ENCODE peak calls at places on chromosomes 4 and X, in ten cellular contexts. D, Q, F, X, J, V, C, G, W and U are unnamed samples.

GRCh38 chr4:53640576-53641459 is 49.5 kb upstream of the LNX1 start:
- DNase-seq in D (peak), Q (no peak), F (no peak), X (no peak), J (no peak), V (no peak), C (peak), G (no peak), W (no peak), U (no peak)

GRCh38 chrX:77451041-77451440 is 3.9 kb downstream of the FGF16 start:
- DNase-seq in D (no peak), Q (no peak), F (no peak), X (no peak), J (no peak), V (no peak), C (no peak), G (no peak), W (no peak), U (no peak)

GRCh38 chrX:7948483-7948882 is 21.3 kb upstream of the PNPLA4 start:
- DNase-seq in D (no peak), Q (no peak), F (no peak), X (no peak), J (no peak), V (no peak), C (no peak), G (no peak), W (no peak), U (no peak)

GRCh38 chrX:53047228-53047627 is 1.4 kb upstream of the GPR173 start:
- DNase-seq in D (no peak), Q (no peak), F (no peak), X (no peak), J (no peak), V (no peak), C (no peak), G (no peak), W (no peak), U (no peak)

GRCh38 chr4:39083164-39083563 is 21.1 kb downstream of the KLHL5 start:
- DNase-seq in D (no peak), Q (no peak), F (no peak), X (no peak), J (no peak), V (no peak), C (no peak), G (no peak), W (no peak), U (no peak)

GRCh38 chr4:5816101-5816500 is 76.8 kb downstream of the CRMP1 start:
- DNase-seq in D (no peak), Q (no peak), F (no peak), X (no peak), J (peak), V (no peak), C (no peak), G (no peak), W (no peak), U (no peak)

GRCh38 chr4:38141808-38142500 is 181.8 kb downstream of the PTTG2 start:
- DNase-seq in D (no peak), Q (no peak), F (no peak), X (no peak), J (no peak), V (peak), C (no peak), G (no peak), W (no peak), U (no peak)

GRCh38 chrX:147884958-147885357 is 26.8 kb upstream of the FMR1 start:
- DNase-seq in D (no peak), Q (peak), F (no peak), X (peak), J (no peak), V (no peak), C (no peak), G (no peak), W (no peak), U (peak)

GRCh38 chr4:133152330-133152791 is 3.3 kb downstream of the PCDH10 start:
- DNase-seq in D (no peak), Q (no peak), F (peak), X (no peak), J (no peak), V (no peak), C (peak), G (no peak), W (no peak), U (no peak)

GRCh38 chr4:107050525-107051135 is 14.5 kb upstream of the DKK2 start:
- DNase-seq in D (no peak), Q (peak), F (no peak), X (no peak), J (no peak), V (no peak), C (peak), G (peak), W (no peak), U (no peak)

GRCh38 chr4:118948545-118949144 is 60.0 kb downstream of the SYNPO2 start:
- DNase-seq in D (no peak), Q (no peak), F (no peak), X (no peak), J (no peak), V (no peak), C (no peak), G (no peak), W (no peak), U (no peak)

GRCh38 chr4:20698382-20698781 is 1.9 kb upstream of the PACRGL start:
- DNase-seq in D (no peak), Q (no peak), F (no peak), X (no peak), J (no peak), V (no peak), C (no peak), G (no peak), W (no peak), U (no peak)

GRCh38 chr4:168981942-168982341 is 28.1 kb downstream of the CBR4 start:
- DNase-seq in D (no peak), Q (no peak), F (no peak), X (no peak), J (no peak), V (no peak), C (no peak), G (no peak), W (no peak), U (no peak)

GRCh38 chrX:41339148-41339547 is 5.2 kb downstream of the DDX3X start:
- DNase-seq in D (no peak), Q (no peak), F (no peak), X (no peak), J (no peak), V (no peak), C (no peak), G (no peak), W (no peak), U (no peak)
- H3K4me3 ChIP-seq in D (no peak), Q (no peak), F (no peak), X (no peak), J (no peak), V (no peak), C (no peak), G (no peak), W (peak), U (no peak)

GRCh38 chr4:174713181-174713580 is 115.9 kb downstream of the GLRA3 start:
- DNase-seq in D (no peak), Q (no peak), F (no peak), X (no peak), J (no peak), V (no peak), C (peak), G (no peak), W (no peak), U (no peak)
- H3K27ac ChIP-seq in D (no peak), Q (no peak), F (no peak), X (no peak), J (no peak), V (no peak), C (no peak), G (no peak), W (no peak), U (no peak)

GRCh38 chr4:155208258-155209054 is at the start of gene NPY2R:
- DNase-seq in D (peak), Q (peak), F (peak), X (no peak), J (no peak), V (no peak), C (peak), G (no peak), W (no peak), U (no peak)

GRCh38 chr4:155207534-155208257 is 740 bp upstream of the NPY2R start:
- DNase-seq in D (no peak), Q (peak), F (no peak), X (no peak), J (no peak), V (no peak), C (peak), G (no peak), W (no peak), U (no peak)
- H3K4me3 ChIP-seq in D (peak), Q (peak), F (peak), X (no peak), J (no peak), V (no peak), C (peak), G (no peak), W (no peak), U (no peak)

DNA sequence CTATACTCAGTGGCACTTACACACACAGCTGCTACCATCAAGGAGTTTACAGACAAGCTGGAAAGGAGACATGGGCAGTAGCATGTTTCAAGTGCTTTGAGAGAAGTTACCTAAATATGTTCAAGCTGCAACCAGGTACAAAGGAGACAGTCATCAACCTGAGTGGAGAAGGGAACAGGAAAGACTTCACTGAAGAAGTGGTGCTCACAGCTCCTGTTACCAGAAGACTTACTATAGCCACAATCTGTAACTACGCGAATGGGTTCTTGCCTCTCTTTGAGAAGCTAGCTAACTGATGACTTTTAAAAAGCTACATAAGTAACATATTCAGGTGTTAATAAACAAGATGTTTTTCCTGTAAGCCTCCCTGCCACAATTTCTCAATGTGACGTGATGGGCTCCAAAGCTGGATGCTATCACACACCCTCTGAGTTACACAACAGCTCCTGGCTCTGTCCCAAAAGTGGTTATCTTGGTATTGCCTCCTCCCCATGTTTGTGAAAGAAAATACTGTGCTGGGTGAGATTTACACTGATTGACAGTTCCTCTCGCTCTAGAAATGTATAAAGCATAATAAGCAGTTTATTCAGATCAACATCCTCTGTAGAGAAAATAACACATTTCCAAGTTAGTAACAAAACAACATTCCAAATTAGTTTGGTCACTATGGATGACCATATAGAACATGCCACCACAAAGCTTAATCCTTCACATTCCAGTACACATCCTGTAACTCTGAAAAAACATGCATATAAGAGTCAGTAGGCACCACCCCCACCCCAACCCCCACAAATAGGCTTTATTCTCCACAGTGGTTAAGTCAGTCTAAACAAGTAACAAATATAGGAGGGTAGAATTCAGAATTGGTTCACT is 81.8 kb downstream of the FRYL start:
- DNase-seq in D (no peak), Q (peak), F (no peak), X (peak), J (peak), V (peak), C (peak), G (no peak), W (no peak), U (peak)
- H3K27ac ChIP-seq in D (peak), Q (peak), F (no peak), X (peak), J (no peak), V (no peak), C (peak), G (no peak), W (no peak), U (peak)